ENCODE peak calls at places on chromosomes 3 and 15, in six cellular contexts. P is NCI-H1092 treated with DMSO at 0.1 percent for 48 hours; J is Right ventricle myocardium superior; B is EH; N is tibial artery; C is stimulated activated CD4-positive, alpha-beta T cell treated with anti-CD3 and anti-CD28 coated beads, Interleukin-4, amount 100 ng/mL, for 48 hours. Q is an unnamed sample.

GRCh38 chr3:126377211-126377610 is 17.5 kb upstream of the CFAP100 start:
- DNase-seq in N (peak), P (no peak), C (no peak), B (no peak), J (no peak), Q (no peak)

GRCh38 chr3:58005662-58006061 is 2.6 kb upstream of the FLNB start:
- DNase-seq in C (no peak), J (no peak), B (peak), N (no peak), P (no peak), Q (peak)

GRCh38 chr15:43215961-43216360 is 4.9 kb downstream of the EPB42 start:
- DNase-seq in N (peak), B (no peak), C (no peak), J (no peak), P (no peak), Q (no peak)

GRCh38 chr3:105764378-105765376 is 104.1 kb downstream of the CBLB start:
- DNase-seq in P (no peak), N (no peak), J (no peak), B (no peak), C (no peak), Q (no peak)

GRCh38 chr3:32596926-32597369 is 26.3 kb upstream of the DYNC1LI1 start:
- DNase-seq in J (peak), N (no peak), B (peak), C (no peak), P (no peak), Q (peak)

GRCh38 chr3:11530153-11530721 is 113.5 kb downstream of the VGLL4 start:
- DNase-seq in N (peak), C (no peak), J (peak), B (peak), P (no peak), Q (peak)

GRCh38 chr3:99579246-99579645 is 59.1 kb upstream of the COL8A1 start:
- DNase-seq in N (no peak), B (peak), C (no peak), J (no peak), P (no peak), Q (peak)

GRCh38 chr3:100257601-100258000 is 3.2 kb upstream of the TBC1D23 start:
- DNase-seq in J (no peak), B (peak), N (no peak), C (no peak), P (no peak), Q (peak)

GRCh38 chr3:14122301-14122700 is 2.4 kb downstream of the CHCHD4 start:
- DNase-seq in C (no peak), B (no peak), P (no peak), J (no peak), N (no peak), Q (no peak)

GRCh38 chr3:12180218-12180617 is 21.5 kb upstream of the TIMP4 start:
- DNase-seq in N (peak), B (peak), P (no peak), J (peak), C (no peak), Q (peak)

GRCh38 chr15:40828447-40829036 is at the start of gene PPP1R14D:
- DNase-seq in N (no peak), J (no peak), P (no peak), B (no peak), C (no peak), Q (no peak)

GRCh38 chr3:20080956-20081554 is 40.8 kb downstream of the KAT2B start:
- DNase-seq in C (no peak), B (peak), P (peak), J (peak), N (peak), Q (peak)

GRCh38 chr3:186915808-186916796 is 14.2 kb upstream of the ST6GAL1 start:
- DNase-seq in C (no peak), N (no peak), J (no peak), B (no peak), P (no peak), Q (no peak)

GRCh38 chr15:20351448-20351961 is 190.1 kb downstream of the GOLGA6L6 start:
- DNase-seq in J (peak), C (no peak), B (no peak), N (peak), P (no peak), Q (no peak)

GRCh38 chr3:190024912-190025311 is 95.8 kb downstream of the P3H2 start:
- DNase-seq in J (no peak), B (peak), P (no peak), C (no peak), N (no peak), Q (peak)

GRCh38 chr15:69193948-69194827 is 33.8 kb downstream of the GLCE start:
- DNase-seq in N (no peak), B (peak), C (no peak), P (no peak), J (no peak), Q (peak)

GRCh38 chr3:141797819-141798405 is 34.7 kb downstream of the GRK7 start:
- DNase-seq in P (no peak), N (no peak), B (no peak), J (no peak), C (no peak), Q (no peak)

GRCh38 chr15:77676569-77677375 is 44.1 kb upstream of the LINGO1 start:
- DNase-seq in C (no peak), J (no peak), B (no peak), P (no peak), N (no peak), Q (no peak)

GRCh38 chr3:177106594-177106993 is 90.7 kb downstream of the TBL1XR1 start:
- DNase-seq in C (no peak), P (no peak), N (no peak), J (no peak), B (no peak), Q (no peak)

GRCh38 chr3:129793356-129793755 is 100.2 kb downstream of the TMCC1 start:
- DNase-seq in P (no peak), N (no peak), J (no peak), C (no peak), B (peak), Q (no peak)

GRCh38 chr3:98242155-98242554 is 21.9 kb upstream of the OR5H6 start:
- DNase-seq in B (no peak), J (no peak), N (no peak), C (no peak), P (no peak), Q (no peak)

GRCh38 chr3:102444101-102444500 is 9.3 kb downstream of the ZPLD1 start:
- DNase-seq in B (peak), P (no peak), C (no peak), J (no peak), N (no peak), Q (peak)

GRCh38 chr3:43455233-43455632 is 166.6 kb downstream of the ANO10 start:
- DNase-seq in J (no peak), P (no peak), C (no peak), B (peak), N (no peak), Q (peak)

GRCh38 chr3:165195226-165195625 is 958 bp downstream of the SLITRK3 start:
- DNase-seq in J (no peak), B (no peak), C (no peak), P (peak), N (no peak), Q (no peak)

GRCh38 chr3:37071921-37072320 is 78.6 kb downstream of the MLH1 start:
- DNase-seq in P (no peak), C (no peak), J (no peak), N (no peak), B (no peak), Q (peak)

Q was measured in astrocyte.